ENCODE peak calls at places on chromosome 2, in nine cellular contexts. H, Z, C, M, V, R, I, O and Y are unnamed samples.

GRCh38 chr2:45134726-45135125 is 125.5 kb upstream of the SIX2 start:
- DNase-seq in H (no peak), Z (no peak), C (no peak), M (no peak), V (peak; percentile 65), R (no peak), I (peak; percentile 71), O (no peak), Y (no peak)

GRCh38 chr2:230878599-230878965 is 13.8 kb downstream of the ITM2C start:
- DNase-seq in H (no peak), Z (no peak), C (no peak), M (no peak), V (no peak), R (peak; percentile 33), I (no peak), O (no peak), Y (no peak)

GRCh38 chr2:167134381-167135072 is 246.2 kb downstream of the XIRP2 start:
- DNase-seq in H (peak; percentile 88), Z (peak; percentile 10), C (no peak), M (no peak), V (peak; percentile 63), R (no peak), I (peak; percentile 54), O (no peak), Y (peak; percentile 52)

GRCh38 chr2:217372794-217373193 is 512.9 kb upstream of the TNP1 start:
- DNase-seq in H (no peak), Z (no peak), C (no peak), M (no peak), V (no peak), R (no peak), I (no peak), O (no peak), Y (no peak)

GRCh38 chr2:113818382-113818951 is 62.0 kb upstream of the SLC35F5 start:
- DNase-seq in H (peak; percentile 100), Z (peak; percentile 99), C (peak; percentile 24), M (no peak), V (peak; percentile 100), R (no peak), I (peak; percentile 99), O (peak; percentile 82), Y (peak; percentile 99)

GRCh38 chr2:215931256-215931903 is 82.0 kb downstream of the MREG start:
- DNase-seq in H (peak; percentile 68), Z (no peak), C (peak; percentile 49), M (no peak), V (peak; percentile 88), R (no peak), I (peak; percentile 90), O (peak; percentile 47), Y (no peak)

GRCh38 chr2:46632349-46632748 is 153.0 kb downstream of the TMEM247 start:
- DNase-seq in H (peak; percentile 59), Z (peak; percentile 52), C (peak; percentile 18), M (no peak), V (peak; percentile 86), R (no peak), I (peak; percentile 77), O (no peak), Y (no peak)

GRCh38 chr2:120653026-120653425 is 82.6 kb upstream of the GLI2 start:
- DNase-seq in H (peak; percentile 70), Z (no peak), C (no peak), M (no peak), V (no peak), R (no peak), I (no peak), O (no peak), Y (peak; percentile 57)

GRCh38 chr2:30480703-30481322 is 33.8 kb downstream of the LCLAT1 start:
- DNase-seq in H (no peak), Z (no peak), C (no peak), M (no peak), V (no peak), R (no peak), I (no peak), O (no peak), Y (no peak)

GRCh38 chr2:40218679-40219078 is 233.2 kb downstream of the SLC8A1 start:
- DNase-seq in H (no peak), Z (no peak), C (no peak), M (peak; percentile 52), V (peak; percentile 43), R (peak; percentile 67), I (peak; percentile 52), O (peak; percentile 67), Y (no peak)

GRCh38 chr2:218645126-218645525 is 14.3 kb downstream of the ZNF142 start:
- DNase-seq in H (peak; percentile 52), Z (no peak), C (no peak), M (no peak), V (peak; percentile 72), R (no peak), I (peak; percentile 22), O (no peak), Y (no peak)

GRCh38 chr2:43837831-43838559 is 644 bp downstream of the ABCG5 start:
- DNase-seq in H (no peak), Z (no peak), C (no peak), M (no peak), V (no peak), R (no peak), I (no peak), O (no peak), Y (no peak)

GRCh38 chr2:199760574-199760973 is 90.4 kb downstream of the FTCDNL1 start:
- DNase-seq in H (no peak), Z (no peak), C (no peak), M (no peak), V (no peak), R (no peak), I (no peak), O (no peak), Y (no peak)

GRCh38 chr2:46460991-46461715 is 18.2 kb upstream of the TMEM247 start:
- DNase-seq in H (peak; percentile 36), Z (no peak), C (peak; percentile 81), M (peak; percentile 81), V (peak; percentile 75), R (peak; percentile 87), I (peak; percentile 79), O (peak; percentile 84), Y (no peak)

GRCh38 chr2:133596701-133597393 is 28.6 kb upstream of the NCKAP5 start:
- DNase-seq in H (peak; percentile 49), Z (no peak), C (no peak), M (no peak), V (no peak), R (no peak), I (no peak), O (no peak), Y (no peak)

GRCh38 chr2:165745916-165746315 is 48.1 kb downstream of the GALNT3 start:
- DNase-seq in H (peak; percentile 83), Z (peak; percentile 23), C (no peak), M (no peak), V (peak; percentile 39), R (no peak), I (peak; percentile 20), O (no peak), Y (no peak)

GRCh38 chr2:224835405-224835804 is 119.2 kb upstream of the CCDC195 start:
- DNase-seq in H (no peak), Z (no peak), C (no peak), M (no peak), V (no peak), R (no peak), I (no peak), O (no peak), Y (no peak)

GRCh38 chr2:234258562-234259141 is 208.2 kb downstream of the SPP2 start:
- DNase-seq in H (no peak), Z (no peak), C (no peak), M (no peak), V (no peak), R (no peak), I (no peak), O (no peak), Y (no peak)

DNA sequence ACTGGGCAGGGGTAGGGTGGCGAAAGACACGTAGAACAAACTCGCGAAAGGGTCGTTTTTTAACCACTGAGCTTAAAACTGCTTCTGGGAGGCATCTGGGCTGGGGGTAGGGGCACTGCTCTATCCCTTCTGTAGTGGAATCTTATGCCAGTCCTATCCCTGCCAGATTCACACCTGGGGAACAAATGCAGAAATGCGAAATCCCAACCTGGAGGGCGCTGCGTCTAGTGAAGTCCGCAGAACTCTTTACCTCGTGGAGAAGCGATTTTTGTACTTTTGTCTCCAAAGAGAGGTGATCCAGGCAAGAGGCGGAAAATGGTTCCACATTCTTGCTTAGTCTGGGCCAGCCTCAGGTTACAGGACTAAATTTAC is 10.3 kb downstream of the TBR1 start:
- DNase-seq in H (no peak), Z (no peak), C (no peak), M (no peak), V (no peak), R (no peak), I (no peak), O (no peak), Y (no peak)
- H3K4me3 ChIP-seq in H (no peak overlapping the region), Z (no peak overlapping the region), C (no peak overlapping the region), M (no peak overlapping the region), V (no peak overlapping the region), R (no peak overlapping the region), I (no peak overlapping the region), O (no peak overlapping the region), Y (no peak overlapping the region)

GRCh38 chr2:61535449-61535848 is 2.7 kb downstream of the XPO1 start:
- DNase-seq in H (no peak), Z (no peak), C (no peak), M (no peak), V (no peak), R (no peak), I (no peak), O (no peak), Y (no peak)
- H3K4me3 ChIP-seq in H (peak overlapping the region; percentile 69), Z (peak overlapping the region; percentile 82), C (peak overlapping the region; percentile 76), M (peak overlapping the region; percentile 58), V (peak overlapping the region; percentile 97), R (peak overlapping the region; percentile 67), I (peak overlapping the region; percentile 92), O (peak overlapping the region; percentile 82), Y (peak overlapping the region; percentile 89)

GRCh38 chr2:10547011-10547410 is 98.9 kb upstream of the ODC1 start:
- DNase-seq in H (peak; percentile 46), Z (no peak), C (no peak), M (no peak), V (no peak), R (no peak), I (no peak), O (no peak), Y (no peak)

GRCh38 chr2:10549621-10550020 is 101.5 kb upstream of the ODC1 start:
- DNase-seq in H (no peak), Z (no peak), C (no peak), M (no peak), V (no peak), R (no peak), I (no peak), O (no peak), Y (no peak)

GRCh38 chr2:10547663-10548384 is 99.7 kb upstream of the ODC1 start:
- DNase-seq in H (no peak), Z (no peak), C (no peak), M (no peak), V (no peak), R (no peak), I (no peak), O (no peak), Y (no peak)

GRCh38 chr2:10549196-10549595 is 101.1 kb upstream of the ODC1 start:
- DNase-seq in H (no peak), Z (no peak), C (no peak), M (no peak), V (no peak), R (no peak), I (no peak), O (no peak), Y (no peak)

GRCh38 chr2:10548626-10549025 is 100.5 kb upstream of the ODC1 start:
- DNase-seq in H (no peak), Z (no peak), C (no peak), M (no peak), V (peak; percentile 43), R (no peak), I (peak; percentile 54), O (no peak), Y (no peak)
- H3K4me3 ChIP-seq in H (no peak overlapping the region), Z (no peak overlapping the region), C (no peak overlapping the region), M (no peak overlapping the region), V (no peak overlapping the region), R (no peak overlapping the region), I (no peak overlapping the region), O (no peak overlapping the region), Y (no peak overlapping the region)

GRCh38 chr2:107553534-107553933 is 273.2 kb upstream of the RGPD4 start:
- DNase-seq in H (peak; percentile 35), Z (no peak), C (no peak), M (no peak), V (no peak), R (no peak), I (peak; percentile 27), O (no peak), Y (no peak)
- H3K4me3 ChIP-seq in H (no peak overlapping the region), Z (no peak overlapping the region), C (no peak overlapping the region), M (no peak overlapping the region), V (no peak overlapping the region), R (no peak overlapping the region), I (no peak overlapping the region), O (no peak overlapping the region), Y (no peak overlapping the region)